ENCODE peak calls at places on chromosomes 7 and 10, in six cellular contexts. K is transverse colon; X is AG09309; P is mucosa of descending colon; S is cardiac fibroblast; G is CD8-positive, alpha-beta T cell. O is an unnamed sample.
A peak's percentile ranks its signal among the peaks of the same experiment; 100 is the strongest.

GRCh38 chr10:28532223-28532508 is 752 bp upstream of the WAC start:
- DNase-seq in X (no peak), P (peak; percentile 83), S (no peak), K (no peak), G (no peak), O (no peak)

GRCh38 chr10:23461557-23461956 is 22.7 kb downstream of the OTUD1 start:
- DNase-seq in G (no peak), P (no peak), S (no peak), X (no peak), K (no peak), O (no peak)

GRCh38 chr7:157568785-157569584 is 232.2 kb downstream of the DNAJB6 start:
- DNase-seq in G (peak; percentile 70), X (no peak), P (peak; percentile 66), K (peak; percentile 38), S (peak; percentile 46), O (peak; percentile 86)

GRCh38 chr10:29881336-29881751 is 178.0 kb downstream of the JCAD start:
- DNase-seq in K (no peak), G (no peak), S (no peak), X (no peak), P (no peak), O (no peak)

GRCh38 chr10:63489838-63490237 is 24.1 kb upstream of the JMJD1C start:
- DNase-seq in P (no peak), K (no peak), S (no peak), X (no peak), G (no peak), O (no peak)

GRCh38 chr10:118584181-118584954 is 11.1 kb downstream of the PRLHR start:
- DNase-seq in S (peak; percentile 75), K (no peak), X (peak; percentile 40), G (no peak), P (no peak), O (no peak)

GRCh38 chr7:45574521-45575500 is 643 bp downstream of the ADCY1 start:
- DNase-seq in X (no peak), S (peak; percentile 54), G (no peak), P (no peak), K (no peak), O (peak; percentile 93)

GRCh38 chr7:139451638-139452037 is 31.8 kb downstream of the KLRG2 start:
- DNase-seq in P (no peak), G (no peak), X (no peak), S (peak; percentile 22), K (no peak), O (no peak)

GRCh38 chr7:100374601-100375000 is 1.3 kb downstream of the PILRA start:
- DNase-seq in G (no peak), K (no peak), S (no peak), X (no peak), P (no peak), O (no peak)

GRCh38 chr7:100372694-100373093 is 593 bp upstream of the PILRA start:
- DNase-seq in G (no peak), X (no peak), K (no peak), S (no peak), P (no peak), O (no peak)

GRCh38 chr7:100371561-100372171 is 1.6 kb upstream of the PILRA start:
- DNase-seq in X (no peak), K (no peak), G (no peak), S (no peak), P (no peak), O (no peak)

GRCh38 chr7:100372256-100372655 is 1.0 kb upstream of the PILRA start:
- DNase-seq in X (peak; percentile 17), P (no peak), G (no peak), S (peak; percentile 74), K (no peak), O (no peak)

DNA sequence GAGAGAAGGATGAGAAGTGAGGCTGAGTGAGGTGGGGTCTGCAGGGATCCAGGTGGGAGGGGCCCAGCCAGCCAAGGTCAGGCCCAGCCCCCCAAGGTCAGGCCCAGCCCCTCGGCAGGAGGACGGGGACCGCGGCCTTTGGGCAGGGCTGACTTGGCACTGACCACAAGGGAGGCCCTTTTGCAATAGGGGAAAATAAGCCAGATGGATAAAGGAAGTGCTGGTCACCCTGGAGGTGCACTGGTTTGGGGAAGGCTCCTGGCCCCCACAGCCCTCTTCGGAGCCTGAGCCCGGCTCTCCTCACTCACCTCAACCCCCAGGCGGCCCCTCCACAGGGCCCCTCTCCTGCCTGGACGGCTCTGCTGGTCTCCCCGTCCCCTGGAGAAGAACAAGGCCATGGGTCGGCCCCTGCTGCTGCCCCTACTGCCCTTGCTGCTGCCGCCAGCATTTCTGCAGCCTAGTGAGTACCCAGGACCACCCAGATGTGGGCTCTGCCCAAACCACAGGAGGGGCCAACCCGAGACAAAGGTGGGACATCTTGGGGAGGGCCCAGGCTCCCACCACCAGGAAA is at the start of gene PILRA:
- DNase-seq in S (peak; percentile 41), K (no peak), X (no peak), G (no peak), P (no peak), O (no peak)
- H3K4me3 ChIP-seq in S (no peak within 1 kb of the TSS), K (no peak within 1 kb of the TSS), X (no peak within 1 kb of the TSS), G (no peak within 1 kb of the TSS), P (no peak within 1 kb of the TSS), O (no peak within 1 kb of the TSS)

GRCh38 chr7:43647314-43647691 is 64.4 kb downstream of the STK17A start:
- DNase-seq in G (no peak), X (peak; percentile 61), S (peak; percentile 83), K (no peak), P (no peak), O (peak; percentile 61)
- H3K4me3 ChIP-seq in G (peak overlapping the region; percentile 42), X (peak overlapping the region; percentile 13), S (peak overlapping the region; percentile 11), K (no peak overlapping the region), P (no peak overlapping the region), O (no peak overlapping the region)

GRCh38 chr10:50607526-50607925 is 16.2 kb downstream of the SGMS1 start:
- DNase-seq in P (no peak), X (no peak), S (peak; percentile 25), G (no peak), K (no peak), O (no peak)
- H3K4me3 ChIP-seq in P (no peak overlapping the region), X (no peak overlapping the region), S (no peak overlapping the region), G (no peak overlapping the region), K (no peak overlapping the region), O (no peak overlapping the region)

GRCh38 chr7:435518-436366 is 83.9 kb downstream of the PDGFA start:
- DNase-seq in K (peak; percentile 81), S (no peak), X (no peak), P (peak; percentile 81), G (no peak), O (no peak)
- H3K4me3 ChIP-seq in K (no peak overlapping the region), S (no peak overlapping the region), X (no peak overlapping the region), P (no peak overlapping the region), G (no peak overlapping the region), O (no peak overlapping the region)

DNA sequence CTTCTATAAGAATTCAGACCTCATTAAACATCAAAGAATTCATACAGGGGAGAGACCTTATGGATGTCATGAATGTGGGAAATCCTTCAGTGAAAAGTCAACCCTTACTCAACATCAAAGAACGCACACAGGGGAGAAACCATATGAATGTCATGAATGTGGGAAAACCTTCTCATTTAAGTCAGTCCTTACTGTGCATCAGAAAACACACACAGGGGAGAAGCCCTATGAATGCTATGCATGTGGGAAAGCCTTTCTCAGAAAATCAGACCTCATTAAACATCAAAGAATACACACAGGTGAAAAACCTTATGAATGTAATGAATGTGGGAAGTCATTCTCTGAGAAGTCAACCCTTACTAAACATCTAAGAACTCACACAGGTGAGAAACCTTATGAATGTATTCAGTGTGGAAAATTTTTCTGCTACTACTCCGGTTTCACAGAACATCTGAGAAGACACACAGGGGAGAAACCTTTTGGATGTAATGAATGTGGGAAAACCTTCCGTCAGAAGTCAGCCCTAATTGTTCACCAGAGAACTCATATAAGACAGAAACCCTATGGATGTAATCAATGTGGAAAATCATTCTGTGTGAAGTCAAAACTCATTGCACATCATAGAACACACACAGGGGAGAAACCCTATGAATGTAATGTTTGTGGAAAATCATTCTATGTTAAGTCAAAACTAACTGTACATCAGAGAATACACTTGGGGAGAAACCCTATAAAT is 24.1 kb downstream of the ZNF37A start:
- DNase-seq in G (no peak), P (no peak), S (peak; percentile 15), X (no peak), K (no peak), O (no peak)
- H3K4me3 ChIP-seq in G (peak overlapping the region; percentile 6), P (no peak overlapping the region), S (no peak overlapping the region), X (no peak overlapping the region), K (no peak overlapping the region), O (no peak overlapping the region)

GRCh38 chr10:6045600-6046457 is 16.3 kb downstream of the IL2RA start:
- DNase-seq in G (peak; percentile 25), K (no peak), P (no peak), X (no peak), S (no peak), O (no peak)
- H3K4me3 ChIP-seq in G (no peak overlapping the region), K (no peak overlapping the region), P (no peak overlapping the region), X (no peak overlapping the region), S (no peak overlapping the region), O (no peak overlapping the region)

GRCh38 chr10:69452676-69453415 is 1.6 kb downstream of the TSPAN15 start:
- DNase-seq in X (no peak), S (no peak), K (no peak), G (no peak), P (no peak), O (no peak)

GRCh38 chr10:69451209-69451783 is at the start of gene TSPAN15:
- DNase-seq in P (peak; percentile 93), X (no peak), G (peak; percentile 85), K (peak; percentile 95), S (peak; percentile 78), O (peak; percentile 98)

GRCh38 chr10:69449841-69450240 is 1.4 kb upstream of the TSPAN15 start:
- DNase-seq in P (no peak), K (peak; percentile 83), G (no peak), S (peak; percentile 58), X (no peak), O (peak; percentile 78)

GRCh38 chr10:69453759-69454158 is 2.5 kb downstream of the TSPAN15 start:
- DNase-seq in P (no peak), K (no peak), S (no peak), X (no peak), G (no peak), O (no peak)

DNA sequence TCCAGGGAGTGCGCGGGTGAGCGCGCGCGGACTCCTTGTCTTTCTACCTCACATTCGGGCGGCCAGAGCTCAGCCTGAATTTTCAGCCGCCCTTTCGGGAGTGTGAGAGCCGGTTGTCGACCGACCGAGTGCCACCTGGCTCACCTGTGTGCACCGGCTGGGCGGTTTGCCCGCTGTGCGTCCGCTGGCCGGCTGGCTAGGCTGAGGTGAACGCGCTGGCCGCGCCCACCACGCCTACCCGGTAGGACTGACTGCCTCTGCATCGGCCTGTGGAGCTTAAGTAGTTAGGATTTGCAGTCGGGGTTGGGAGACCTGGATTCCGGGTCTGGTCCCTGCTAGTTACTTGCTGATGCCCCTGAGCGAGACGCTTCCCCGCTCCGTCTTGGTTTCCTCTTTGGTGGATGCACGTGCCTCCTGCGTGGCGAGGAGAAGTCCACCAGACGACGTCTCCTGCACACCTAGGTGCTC is 553 bp downstream of the TSPAN15 start:
- DNase-seq in S (no peak), P (peak; percentile 90), K (peak; percentile 84), G (no peak), X (no peak), O (peak; percentile 79)
- H3K4me3 ChIP-seq in S (peak overlapping the region; percentile 47), P (peak overlapping the region; percentile 35), K (peak overlapping the region; percentile 52), G (peak overlapping the region; percentile 75), X (peak overlapping the region; percentile 45), O (peak overlapping the region; percentile 65)

DNA sequence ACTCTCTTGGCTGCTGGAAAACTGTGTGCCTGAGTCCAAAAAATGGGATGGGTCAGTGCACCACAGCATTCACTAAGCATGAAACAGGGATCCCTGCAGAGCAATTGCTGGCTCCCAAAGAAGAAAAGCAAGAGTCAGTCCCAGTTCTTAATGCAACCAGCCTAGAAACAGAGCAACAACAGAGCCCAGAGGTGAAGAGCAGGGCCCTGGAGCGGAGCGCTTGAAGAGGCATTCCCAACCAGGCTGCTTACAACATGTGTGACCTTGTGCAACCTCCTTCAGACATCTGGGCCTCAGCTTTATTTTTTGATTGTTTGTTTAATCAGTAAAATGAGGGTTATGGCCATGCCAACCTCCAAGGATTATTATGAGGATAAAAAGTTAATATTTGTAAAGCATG is 543.7 kb upstream of the COBL start:
- DNase-seq in P (no peak), K (no peak), X (no peak), G (no peak), S (no peak), O (no peak)
- H3K4me3 ChIP-seq in P (no peak overlapping the region), K (no peak overlapping the region), X (no peak overlapping the region), G (no peak overlapping the region), S (no peak overlapping the region), O (no peak overlapping the region)